ENCODE peak calls at places on chromosomes 1 and 21, in ten cellular contexts. One of them, this sample, is unnamed.

GRCh38 chr1:166080965-166081870 is 85.6 kb downstream of the FAM78B start:
- DNase-seq in WERI-Rb-1: no peak
- DNase-seq in adipocyte: no peak
- DNase-seq in heart left ventricle: no peak
- DNase-seq in H7: no peak
- DNase-seq in tibial artery: no peak
- DNase-seq in IMR-90: no peak
- DNase-seq in left lung: no peak
- DNase-seq in HFF-Myc: no peak
- DNase-seq in A549: no peak
- DNase-seq in this sample: no peak

GRCh38 chr1:236287757-236288619 is 6.2 kb upstream of the ERO1B start:
- DNase-seq in WERI-Rb-1: peak; percentile 38
- DNase-seq in adipocyte: no peak
- DNase-seq in heart left ventricle: no peak
- DNase-seq in H7: peak; percentile 69
- DNase-seq in tibial artery: no peak
- DNase-seq in IMR-90: no peak
- DNase-seq in left lung: no peak
- DNase-seq in HFF-Myc: no peak
- DNase-seq in A549: no peak
- DNase-seq in this sample: no peak

GRCh38 chr1:92186081-92186480 is 31.6 kb upstream of the C1orf146 start:
- DNase-seq in WERI-Rb-1: no peak
- DNase-seq in adipocyte: peak; percentile 57
- DNase-seq in heart left ventricle: no peak
- DNase-seq in H7: no peak
- DNase-seq in tibial artery: no peak
- DNase-seq in IMR-90: peak; percentile 73
- DNase-seq in left lung: no peak
- DNase-seq in HFF-Myc: no peak
- DNase-seq in A549: no peak
- DNase-seq in this sample: no peak

GRCh38 chr1:167644551-167644950 is 14.5 kb downstream of the RCSD1 start:
- DNase-seq in WERI-Rb-1: no peak
- DNase-seq in adipocyte: no peak
- DNase-seq in heart left ventricle: no peak
- DNase-seq in H7: no peak
- DNase-seq in tibial artery: no peak
- DNase-seq in IMR-90: no peak
- DNase-seq in left lung: no peak
- DNase-seq in HFF-Myc: no peak
- DNase-seq in A549: no peak
- DNase-seq in this sample: no peak

GRCh38 chr1:54604051-54604450 is 19.3 kb downstream of the FAM151A start:
- DNase-seq in WERI-Rb-1: no peak
- DNase-seq in adipocyte: no peak
- DNase-seq in heart left ventricle: no peak
- DNase-seq in H7: no peak
- DNase-seq in tibial artery: no peak
- DNase-seq in IMR-90: no peak
- DNase-seq in left lung: peak; percentile 51
- DNase-seq in HFF-Myc: no peak
- DNase-seq in A549: no peak
- DNase-seq in this sample: no peak

GRCh38 chr1:119582801-119583200 is 65.3 kb downstream of the ZNF697 start:
- DNase-seq in WERI-Rb-1: peak; percentile 53
- DNase-seq in adipocyte: peak; percentile 70
- DNase-seq in heart left ventricle: peak; percentile 54
- DNase-seq in H7: peak; percentile 61
- DNase-seq in tibial artery: peak; percentile 67
- DNase-seq in IMR-90: peak; percentile 55
- DNase-seq in left lung: no peak
- DNase-seq in HFF-Myc: peak; percentile 24
- DNase-seq in A549: peak; percentile 40
- DNase-seq in this sample: no peak

GRCh38 chr1:145806408-145806807 is 17.5 kb downstream of the RNF115 start:
- DNase-seq in WERI-Rb-1: no peak
- DNase-seq in adipocyte: no peak
- DNase-seq in heart left ventricle: no peak
- DNase-seq in H7: no peak
- DNase-seq in tibial artery: no peak
- DNase-seq in IMR-90: no peak
- DNase-seq in left lung: no peak
- DNase-seq in HFF-Myc: no peak
- DNase-seq in A549: no peak
- DNase-seq in this sample: no peak

GRCh38 chr1:163999131-163999530 is 559.9 kb upstream of the PBX1 start:
- DNase-seq in WERI-Rb-1: no peak
- DNase-seq in adipocyte: no peak
- DNase-seq in heart left ventricle: no peak
- DNase-seq in H7: no peak
- DNase-seq in tibial artery: no peak
- DNase-seq in IMR-90: no peak
- DNase-seq in left lung: no peak
- DNase-seq in HFF-Myc: no peak
- DNase-seq in A549: no peak
- DNase-seq in this sample: no peak

GRCh38 chr1:40153073-40153770 is 8.0 kb upstream of the RLF start:
- DNase-seq in WERI-Rb-1: peak; percentile 32
- DNase-seq in adipocyte: peak; percentile 80
- DNase-seq in heart left ventricle: no peak
- DNase-seq in H7: peak; percentile 21
- DNase-seq in tibial artery: no peak
- DNase-seq in IMR-90: peak; percentile 77
- DNase-seq in left lung: no peak
- DNase-seq in HFF-Myc: peak; percentile 25
- DNase-seq in A549: peak; percentile 61
- DNase-seq in this sample: no peak

GRCh38 chr1:38804062-38804886 is 55.3 kb downstream of the RRAGC start:
- DNase-seq in WERI-Rb-1: no peak
- DNase-seq in adipocyte: peak; percentile 48
- DNase-seq in heart left ventricle: no peak
- DNase-seq in H7: peak; percentile 91
- DNase-seq in tibial artery: no peak
- DNase-seq in IMR-90: no peak
- DNase-seq in left lung: no peak
- DNase-seq in HFF-Myc: no peak
- DNase-seq in A549: no peak
- DNase-seq in this sample: no peak

GRCh38 chr1:24911651-24912144 is 18.4 kb downstream of the RUNX3 start:
- DNase-seq in WERI-Rb-1: no peak
- DNase-seq in adipocyte: no peak
- DNase-seq in heart left ventricle: no peak
- DNase-seq in H7: peak; percentile 55
- DNase-seq in tibial artery: no peak
- DNase-seq in IMR-90: no peak
- DNase-seq in left lung: no peak
- DNase-seq in HFF-Myc: no peak
- DNase-seq in A549: no peak
- DNase-seq in this sample: no peak

GRCh38 chr1:165324050-165324449 is 32.5 kb downstream of the LMX1A start:
- DNase-seq in WERI-Rb-1: no peak
- DNase-seq in adipocyte: no peak
- DNase-seq in heart left ventricle: no peak
- DNase-seq in H7: no peak
- DNase-seq in tibial artery: no peak
- DNase-seq in IMR-90: no peak
- DNase-seq in left lung: no peak
- DNase-seq in HFF-Myc: no peak
- DNase-seq in A549: no peak
- DNase-seq in this sample: no peak

GRCh38 chr1:41486892-41487728 is 2.6 kb upstream of the EDN2 start:
- DNase-seq in WERI-Rb-1: no peak
- DNase-seq in adipocyte: no peak
- DNase-seq in heart left ventricle: peak; percentile 23
- DNase-seq in H7: peak; percentile 84
- DNase-seq in tibial artery: no peak
- DNase-seq in IMR-90: peak; percentile 59
- DNase-seq in left lung: no peak
- DNase-seq in HFF-Myc: no peak
- DNase-seq in A549: no peak
- DNase-seq in this sample: no peak

GRCh38 chr21:28936036-28936435 is 56.6 kb downstream of the LTN1 start:
- DNase-seq in WERI-Rb-1: no peak
- DNase-seq in adipocyte: no peak
- DNase-seq in heart left ventricle: no peak
- DNase-seq in H7: no peak
- DNase-seq in tibial artery: no peak
- DNase-seq in IMR-90: no peak
- DNase-seq in left lung: no peak
- DNase-seq in HFF-Myc: no peak
- DNase-seq in A549: no peak
- DNase-seq in this sample: no peak

GRCh38 chr1:180494370-180494769 is 8.0 kb downstream of the ACBD6 start:
- DNase-seq in WERI-Rb-1: no peak
- DNase-seq in adipocyte: no peak
- DNase-seq in heart left ventricle: no peak
- DNase-seq in H7: no peak
- DNase-seq in tibial artery: no peak
- DNase-seq in IMR-90: no peak
- DNase-seq in left lung: no peak
- DNase-seq in HFF-Myc: no peak
- DNase-seq in A549: no peak
- DNase-seq in this sample: no peak

GRCh38 chr1:54384921-54385726 is 21.1 kb downstream of the SSBP3 start:
- DNase-seq in WERI-Rb-1: no peak
- DNase-seq in adipocyte: peak; percentile 28
- DNase-seq in heart left ventricle: no peak
- DNase-seq in H7: no peak
- DNase-seq in tibial artery: no peak
- DNase-seq in IMR-90: peak; percentile 53
- DNase-seq in left lung: no peak
- DNase-seq in HFF-Myc: no peak
- DNase-seq in A549: no peak
- DNase-seq in this sample: no peak

GRCh38 chr1:178470411-178470960 is 26.3 kb downstream of the CLEC20A start:
- DNase-seq in WERI-Rb-1: no peak
- DNase-seq in adipocyte: no peak
- DNase-seq in heart left ventricle: no peak
- DNase-seq in H7: no peak
- DNase-seq in tibial artery: no peak
- DNase-seq in IMR-90: no peak
- DNase-seq in left lung: peak; percentile 51
- DNase-seq in HFF-Myc: no peak
- DNase-seq in A549: peak; percentile 20
- DNase-seq in this sample: no peak
- H3K4me3 ChIP-seq in WERI-Rb-1: no peak overlapping the region
- H3K4me3 ChIP-seq in adipocyte: no peak overlapping the region
- H3K4me3 ChIP-seq in heart left ventricle: no peak overlapping the region
- H3K4me3 ChIP-seq in H7: no peak overlapping the region
- H3K4me3 ChIP-seq in tibial artery: no peak overlapping the region
- H3K4me3 ChIP-seq in IMR-90: no peak overlapping the region
- H3K4me3 ChIP-seq in left lung: no peak overlapping the region
- H3K4me3 ChIP-seq in HFF-Myc: no peak overlapping the region
- H3K4me3 ChIP-seq in A549: no peak overlapping the region
- H3K4me3 ChIP-seq in this sample: no peak overlapping the region

DNA sequence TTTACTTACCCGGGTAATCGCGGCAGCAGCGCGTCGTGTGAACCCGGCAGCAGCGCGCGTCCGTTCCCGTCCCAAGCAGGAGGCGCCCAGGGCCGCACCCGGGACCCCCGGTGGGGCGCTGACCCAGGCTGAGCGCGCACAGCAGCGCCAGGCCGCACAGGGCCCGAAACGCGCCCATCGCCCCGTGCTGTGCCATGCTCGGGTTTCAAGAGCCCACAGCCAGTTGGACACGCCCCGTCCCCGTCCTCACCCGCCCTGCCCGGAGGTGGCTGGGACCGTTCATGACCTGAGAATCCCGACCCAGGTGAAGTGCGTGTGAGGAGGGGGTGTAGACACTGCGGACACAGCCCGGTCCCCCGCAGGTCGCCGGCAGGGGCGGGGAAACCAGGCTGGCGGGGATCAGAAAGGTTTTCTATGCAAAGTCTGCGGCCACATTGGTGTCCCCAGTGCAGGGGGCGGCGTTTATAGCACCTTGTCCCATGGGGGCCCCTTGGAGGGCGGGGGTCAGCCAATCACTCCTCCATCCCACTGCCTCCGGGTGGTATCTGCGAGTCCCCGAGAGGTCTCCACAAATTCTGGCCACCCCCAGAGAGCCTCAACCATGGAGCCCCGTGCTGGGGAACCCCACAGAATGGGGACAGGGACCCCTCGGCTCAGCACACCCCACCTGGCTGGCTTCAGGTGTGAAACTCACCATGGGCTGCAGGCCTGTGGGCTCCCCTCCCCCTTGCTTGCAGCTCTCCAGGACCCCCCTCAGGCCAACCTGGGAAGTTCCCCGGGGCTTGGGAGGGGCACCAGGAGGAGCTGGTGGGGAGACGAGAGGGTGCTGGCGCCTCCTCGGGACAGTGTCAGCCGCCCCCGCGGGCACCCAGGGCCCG is at the start of gene TNFRSF18:
- DNase-seq in WERI-Rb-1: peak; percentile 50
- DNase-seq in adipocyte: no peak
- DNase-seq in heart left ventricle: peak; percentile 40
- DNase-seq in H7: peak; percentile 92
- DNase-seq in tibial artery: no peak
- DNase-seq in IMR-90: no peak
- DNase-seq in left lung: peak; percentile 86
- DNase-seq in HFF-Myc: no peak
- DNase-seq in A549: no peak
- DNase-seq in this sample: no peak
- H3K4me3 ChIP-seq in WERI-Rb-1: peak within 1 kb of the TSS; percentile 35
- H3K4me3 ChIP-seq in adipocyte: no peak within 1 kb of the TSS
- H3K4me3 ChIP-seq in heart left ventricle: peak within 1 kb of the TSS; percentile 30
- H3K4me3 ChIP-seq in H7: peak within 1 kb of the TSS; percentile 3
- H3K4me3 ChIP-seq in tibial artery: no peak within 1 kb of the TSS
- H3K4me3 ChIP-seq in IMR-90: no peak within 1 kb of the TSS
- H3K4me3 ChIP-seq in left lung: no peak within 1 kb of the TSS
- H3K4me3 ChIP-seq in HFF-Myc: no peak within 1 kb of the TSS
- H3K4me3 ChIP-seq in A549: no peak within 1 kb of the TSS
- H3K4me3 ChIP-seq in this sample: peak within 1 kb of the TSS; percentile 36

GRCh38 chr1:156114101-156114918 is at the start of gene LMNA:
- DNase-seq in WERI-Rb-1: peak; percentile 90
- DNase-seq in adipocyte: peak; percentile 97
- DNase-seq in heart left ventricle: peak; percentile 94
- DNase-seq in H7: peak; percentile 96
- DNase-seq in tibial artery: peak; percentile 98
- DNase-seq in IMR-90: peak; percentile 95
- DNase-seq in left lung: peak; percentile 93
- DNase-seq in HFF-Myc: peak; percentile 90
- DNase-seq in A549: peak; percentile 96
- DNase-seq in this sample: peak; percentile 95
- H3K4me3 ChIP-seq in WERI-Rb-1: peak within 1 kb of the TSS; percentile 91
- H3K4me3 ChIP-seq in adipocyte: peak within 1 kb of the TSS; percentile 90
- H3K4me3 ChIP-seq in heart left ventricle: peak within 1 kb of the TSS; percentile 81
- H3K4me3 ChIP-seq in H7: peak within 1 kb of the TSS; percentile 99
- H3K4me3 ChIP-seq in tibial artery: peak within 1 kb of the TSS; percentile 100
- H3K4me3 ChIP-seq in IMR-90: peak within 1 kb of the TSS; percentile 98
- H3K4me3 ChIP-seq in left lung: peak within 1 kb of the TSS; percentile 100
- H3K4me3 ChIP-seq in HFF-Myc: peak within 1 kb of the TSS; percentile 100
- H3K4me3 ChIP-seq in A549: peak within 1 kb of the TSS; percentile 99
- H3K4me3 ChIP-seq in this sample: peak within 1 kb of the TSS; percentile 93

DNA sequence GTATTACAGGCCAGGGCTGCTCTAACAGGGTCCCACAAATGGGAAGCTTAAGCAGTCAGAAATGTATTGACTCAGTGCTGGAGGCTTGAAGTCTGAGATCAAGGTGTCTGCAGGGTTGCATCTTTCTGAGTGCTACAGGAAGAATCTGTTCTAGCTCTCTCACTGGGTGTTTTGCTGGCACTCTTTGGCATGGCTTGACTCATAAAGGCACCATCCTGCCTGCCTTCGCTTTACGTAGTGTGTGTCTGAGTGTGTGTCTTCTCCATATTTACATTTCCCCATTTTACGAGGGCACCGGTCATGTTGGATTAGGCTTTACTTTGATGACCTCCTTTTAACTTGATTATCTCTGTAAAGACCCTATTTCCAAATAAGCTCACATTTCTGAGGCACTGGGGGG is 48.4 kb upstream of the IGSF21 start:
- DNase-seq in WERI-Rb-1: no peak
- DNase-seq in adipocyte: no peak
- DNase-seq in heart left ventricle: no peak
- DNase-seq in H7: no peak
- DNase-seq in tibial artery: no peak
- DNase-seq in IMR-90: no peak
- DNase-seq in left lung: no peak
- DNase-seq in HFF-Myc: no peak
- DNase-seq in A549: no peak
- DNase-seq in this sample: no peak
- H3K4me3 ChIP-seq in WERI-Rb-1: no peak overlapping the region
- H3K4me3 ChIP-seq in adipocyte: no peak overlapping the region
- H3K4me3 ChIP-seq in heart left ventricle: no peak overlapping the region
- H3K4me3 ChIP-seq in H7: no peak overlapping the region
- H3K4me3 ChIP-seq in tibial artery: no peak overlapping the region
- H3K4me3 ChIP-seq in IMR-90: no peak overlapping the region
- H3K4me3 ChIP-seq in left lung: no peak overlapping the region
- H3K4me3 ChIP-seq in HFF-Myc: no peak overlapping the region
- H3K4me3 ChIP-seq in A549: no peak overlapping the region
- H3K4me3 ChIP-seq in this sample: no peak overlapping the region

This sample was measured in upper lobe of right lung.